ENCODE peak calls at places on chromosomes 3 and 15, in seven cellular contexts. Y, T, M, P, J, U and E are unnamed samples.

GRCh38 chr3:38582316-38582715 is 67.2 kb downstream of the SCN5A start:
- DNase-seq in M (no peak), J (peak), T (no peak), U (no peak), P (no peak), Y (no peak), E (no peak)

GRCh38 chr15:64461577-64462162 is 1.3 kb downstream of the ZNF609 start:
- DNase-seq in Y (peak), M (peak), U (no peak), T (no peak), J (no peak), P (peak), E (peak)

GRCh38 chr15:57319226-57319918 is 56.9 kb upstream of the CGNL1 start:
- DNase-seq in U (no peak), P (no peak), T (no peak), J (no peak), Y (no peak), M (no peak), E (no peak)

GRCh38 chr3:81485444-81485865 is 276.0 kb downstream of the GBE1 start:
- DNase-seq in M (no peak), U (peak), J (no peak), P (no peak), Y (no peak), T (peak), E (no peak)

GRCh38 chr3:156180077-156180476 is 59.7 kb downstream of the KCNAB1 start:
- DNase-seq in P (no peak), M (no peak), J (no peak), T (no peak), Y (no peak), U (no peak), E (no peak)

GRCh38 chr3:189863031-189863430 is 231.8 kb downstream of the TP63 start:
- DNase-seq in J (no peak), T (no peak), Y (no peak), P (no peak), M (no peak), U (no peak), E (no peak)

GRCh38 chr3:30518201-30518864 is 88.1 kb upstream of the TGFBR2 start:
- DNase-seq in U (no peak), Y (no peak), T (no peak), P (peak), M (no peak), J (no peak), E (no peak)

GRCh38 chr3:190174471-190174870 is 53.8 kb upstream of the P3H2 start:
- DNase-seq in J (no peak), M (no peak), T (no peak), P (no peak), Y (no peak), U (no peak), E (no peak)

GRCh38 chr3:67384790-67385397 is 269.5 kb downstream of the SUCLG2 start:
- DNase-seq in J (peak), M (peak), Y (peak), T (no peak), U (peak), P (peak), E (no peak)

GRCh38 chr3:184338538-184338945 is 1.1 kb downstream of the FAM131A start:
- DNase-seq in J (peak), T (no peak), U (no peak), Y (peak), P (no peak), M (no peak), E (no peak)

DNA sequence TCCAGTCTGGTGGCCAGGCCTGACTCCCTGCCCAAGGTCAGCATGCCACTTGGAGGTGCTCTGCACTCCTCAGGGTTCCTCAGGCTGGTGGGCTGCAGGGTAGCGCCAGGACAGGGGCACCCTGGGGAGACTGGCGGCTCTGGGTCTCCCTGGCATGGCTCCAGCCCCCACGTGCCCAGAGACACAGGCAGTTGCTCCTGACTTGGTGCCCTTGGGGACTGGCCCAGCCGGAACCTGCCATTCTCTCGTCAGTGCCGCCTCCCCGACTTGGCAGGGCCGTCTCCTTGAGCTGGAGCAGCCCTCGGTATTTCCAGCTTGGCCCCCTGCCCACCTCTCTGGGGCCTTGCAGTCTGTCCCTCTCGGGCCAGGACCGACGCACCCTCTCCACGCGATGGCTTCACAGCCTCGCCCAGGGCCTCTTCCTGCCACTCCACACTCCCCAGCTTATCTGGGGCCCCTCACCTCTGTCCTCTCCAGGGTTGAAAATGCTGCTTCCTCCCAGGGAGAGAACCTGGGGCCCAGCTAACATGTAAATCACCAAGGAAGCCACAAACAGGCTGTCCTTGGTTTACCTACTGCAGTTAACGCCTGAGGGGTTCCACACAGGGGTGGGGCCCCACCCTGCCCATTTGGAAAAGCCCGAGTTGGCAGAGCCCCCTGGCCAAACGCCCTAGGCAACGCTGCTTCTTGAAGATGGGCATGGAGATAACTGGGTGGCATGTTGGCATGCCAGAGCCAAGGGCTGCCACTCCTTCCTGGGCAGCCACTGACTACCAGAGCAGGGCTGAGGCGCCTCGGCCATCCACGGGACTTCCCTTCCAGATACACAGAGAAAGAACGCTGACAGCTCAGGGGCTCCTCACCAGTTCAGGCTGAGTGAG is 61.4 kb downstream of the SMAD6 start:
- DNase-seq in J (no peak), M (no peak), U (no peak), Y (peak), P (no peak), T (no peak), E (no peak)
- TF ChIP-seq TAF1 in J (no peak), M (no peak), U (no peak), Y (no peak), P (no peak), T (no peak), E (no peak)

GRCh38 chr15:71252036-71252898 is 137.0 kb downstream of the THSD4 start:
- DNase-seq in Y (peak), U (no peak), J (no peak), T (no peak), M (no peak), P (no peak), E (no peak)
- TF ChIP-seq POLR2AphosphoS5 in Y (no peak), U (no peak), J (no peak), T (no peak), M (no peak), P (no peak), E (no peak)

GRCh38 chr15:70348581-70349344 is 251.0 kb upstream of the TLE3 start:
- DNase-seq in M (no peak), J (no peak), T (no peak), P (no peak), U (no peak), Y (no peak), E (no peak)
- TF ChIP-seq TAF1 in M (no peak), J (no peak), T (no peak), P (no peak), U (no peak), Y (no peak), E (no peak)

GRCh38 chr3:10764314-10765051 is 51.5 kb upstream of the SLC6A11 start:
- DNase-seq in Y (no peak), T (no peak), J (peak), U (no peak), P (peak), M (no peak), E (no peak)
- TF ChIP-seq POLR2AphosphoS5 in Y (no peak), T (no peak), J (no peak), U (no peak), P (no peak), M (no peak), E (no peak)

DNA sequence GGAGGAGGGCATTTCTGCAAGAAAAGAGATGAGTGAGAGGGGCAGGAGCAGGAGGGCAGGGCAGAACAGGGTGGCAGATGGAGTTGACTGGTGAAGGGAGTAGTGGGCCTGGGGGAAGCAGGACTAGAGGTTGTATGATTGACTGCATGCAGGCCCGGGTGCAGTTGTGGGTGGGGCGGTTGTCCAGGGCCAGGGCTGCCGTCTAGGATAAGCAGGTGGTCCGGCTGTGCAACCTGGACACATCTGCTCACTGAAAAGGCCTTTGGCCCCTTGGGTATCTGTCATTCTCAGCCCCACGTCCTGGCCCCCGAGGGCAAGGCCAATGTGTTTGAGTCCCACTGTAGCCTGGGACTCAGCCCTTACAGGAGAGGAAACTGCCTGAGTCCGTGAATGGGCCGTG is 25.4 kb downstream of the ALS2CL start:
- DNase-seq in U (peak), Y (peak), T (no peak), P (no peak), M (no peak), J (no peak), E (peak)
- TF ChIP-seq TAF1 in U (no peak), Y (no peak), T (no peak), P (no peak), M (no peak), J (no peak), E (no peak)

GRCh38 chr3:177529716-177530335 is 332.5 kb upstream of the TBL1XR1 start:
- DNase-seq in T (no peak), P (no peak), U (no peak), J (no peak), Y (no peak), M (no peak), E (no peak)
- TF ChIP-seq POLR2AphosphoS5 in T (no peak), P (no peak), U (no peak), J (no peak), Y (no peak), M (no peak), E (no peak)

GRCh38 chr3:192991351-192991750 is 73.7 kb upstream of the MB21D2 start:
- DNase-seq in P (no peak), U (no peak), Y (no peak), J (no peak), T (no peak), M (no peak), E (no peak)
- TF ChIP-seq TAF1 in P (no peak), U (no peak), Y (no peak), J (no peak), T (no peak), M (no peak), E (no peak)